ENCODE peak calls at places on chromosomes 13 and 19, in nine cellular contexts. T, X, L, Q, F, M, E, D and W are unnamed samples.
A peak's percentile ranks its signal among the peaks of the same experiment; 100 is the strongest.

GRCh38 chr19:53945441-53945840 is 17.3 kb upstream of the CACNG8 start:
- DNase-seq in M (peak; percentile 66), D (no peak), X (peak; percentile 49), E (no peak), F (peak; percentile 39), Q (no peak), L (no peak), T (no peak), W (no peak)

GRCh38 chr19:53942001-53942786 is 20.5 kb upstream of the CACNG8 start:
- DNase-seq in T (no peak), L (no peak), D (no peak), M (peak; percentile 40), X (no peak), E (no peak), Q (no peak), F (peak; percentile 99), W (no peak)

GRCh38 chr19:49940482-49940791 is 11.1 kb upstream of the NUP62 start:
- DNase-seq in F (no peak), T (no peak), M (no peak), D (no peak), L (no peak), E (no peak), Q (no peak), X (no peak), W (no peak)

GRCh38 chr13:44312898-44313551 is 60.6 kb upstream of the SERP2 start:
- DNase-seq in L (no peak), Q (no peak), F (no peak), D (no peak), E (no peak), T (no peak), X (peak; percentile 33), M (peak; percentile 79), W (no peak)

GRCh38 chr19:14361824-14362223 is 19.4 kb upstream of the ADGRE5 start:
- DNase-seq in M (peak; percentile 62), D (no peak), F (peak; percentile 84), L (no peak), X (no peak), T (no peak), Q (no peak), E (no peak), W (no peak)

GRCh38 chr13:33153421-33154381 is 131.9 kb downstream of the STARD13 start:
- DNase-seq in M (peak; percentile 63), E (no peak), Q (no peak), D (no peak), L (no peak), F (peak; percentile 49), T (no peak), X (no peak), W (no peak)

GRCh38 chr19:5001547-5002131 is 32.7 kb downstream of the KDM4B start:
- DNase-seq in X (peak; percentile 56), E (no peak), M (peak; percentile 67), T (peak; percentile 22), Q (no peak), D (no peak), F (peak; percentile 68), L (no peak), W (no peak)

GRCh38 chr19:40217921-40218890 is at the start of gene TTC9B:
- DNase-seq in X (peak; percentile 48), E (no peak), T (peak; percentile 37), D (no peak), Q (no peak), F (peak; percentile 75), L (no peak), M (no peak), W (no peak)

GRCh38 chr13:99505814-99506269 is 4.6 kb downstream of the TM9SF2 start:
- DNase-seq in Q (no peak), X (no peak), E (no peak), D (no peak), T (no peak), M (peak; percentile 37), F (no peak), L (no peak), W (no peak)

GRCh38 chr13:66927562-66927961 is 302.6 kb downstream of the PCDH9 start:
- DNase-seq in M (no peak), E (no peak), T (no peak), X (no peak), L (no peak), Q (no peak), D (no peak), F (no peak), W (no peak)

GRCh38 chr13:60509601-60510386 is 112.8 kb downstream of the TDRD3 start:
- DNase-seq in X (no peak), M (peak; percentile 23), F (no peak), L (no peak), E (no peak), T (no peak), Q (no peak), D (no peak), W (no peak)

GRCh38 chr13:57843555-57843954 is 212.0 kb downstream of the PCDH17 start:
- DNase-seq in T (no peak), E (no peak), X (no peak), F (no peak), Q (no peak), L (no peak), D (no peak), M (no peak), W (no peak)

GRCh38 chr13:104006625-104007061 is 940.4 kb upstream of the SLC10A2 start:
- DNase-seq in M (peak; percentile 45), X (no peak), Q (no peak), E (no peak), F (no peak), L (no peak), T (no peak), D (no peak), W (no peak)

GRCh38 chr13:20729633-20730585 is 26.4 kb downstream of the IL17D start:
- DNase-seq in Q (no peak), D (no peak), T (no peak), M (no peak), X (no peak), L (no peak), F (no peak), E (no peak), W (no peak)

GRCh38 chr13:23941216-23941615 is 43.9 kb upstream of the C1QTNF9B start:
- DNase-seq in D (no peak), T (no peak), E (no peak), M (no peak), L (no peak), Q (no peak), X (no peak), F (no peak), W (no peak)

GRCh38 chr13:39941236-39941635 is 285.8 kb downstream of the COG6 start:
- DNase-seq in L (no peak), Q (no peak), X (no peak), E (no peak), F (no peak), D (no peak), T (no peak), M (no peak), W (no peak)

GRCh38 chr19:17680235-17680722 is 7.9 kb downstream of the UNC13A start:
- DNase-seq in L (peak; percentile 91), X (peak; percentile 41), Q (no peak), M (peak; percentile 70), E (no peak), F (peak; percentile 21), D (peak; percentile 31), T (peak; percentile 15), W (no peak)

GRCh38 chr19:41785653-41786052 is 10.7 kb upstream of the CEACAM3 start:
- DNase-seq in E (peak; percentile 63), F (peak; percentile 72), Q (peak; percentile 45), D (peak; percentile 32), T (peak; percentile 59), M (peak; percentile 78), L (no peak), X (peak; percentile 67), W (peak; percentile 24)

GRCh38 chr13:94412870-94413269 is 66.6 kb downstream of the DCT start:
- DNase-seq in X (no peak), L (no peak), M (no peak), D (no peak), F (no peak), T (no peak), Q (no peak), E (no peak), W (no peak)

GRCh38 chr13:113933901-113934300 is 40.0 kb downstream of the C13orf46 start:
- DNase-seq in D (no peak), X (no peak), F (no peak), T (no peak), Q (no peak), M (no peak), L (peak; percentile 38), E (no peak), W (no peak)

GRCh38 chr13:102774596-102775375 is 1.2 kb upstream of the TEX30 start:
- DNase-seq in L (no peak), E (no peak), Q (no peak), T (no peak), D (no peak), M (no peak), F (no peak), X (no peak), W (no peak)

GRCh38 chr19:13758795-13759194 is 5.5 kb upstream of the MRI1 start:
- DNase-seq in Q (no peak), F (no peak), E (no peak), X (no peak), T (no peak), D (no peak), M (no peak), L (no peak), W (no peak)

GRCh38 chr19:328025-328505 is 16.5 kb downstream of the MIER2 start:
- DNase-seq in E (no peak), Q (no peak), L (no peak), X (no peak), D (no peak), M (no peak), T (no peak), F (no peak), W (no peak)

GRCh38 chr13:93723316-93723715 is 496.7 kb downstream of the GPC6 start:
- DNase-seq in T (no peak), D (no peak), L (no peak), M (peak; percentile 41), F (no peak), X (no peak), E (no peak), Q (no peak), W (peak; percentile 15)

GRCh38 chr13:28239374-28239773 is 101.0 kb downstream of the PAN3 start:
- DNase-seq in L (no peak), T (no peak), E (no peak), F (no peak), X (no peak), D (no peak), Q (no peak), M (peak; percentile 84), W (no peak)

GRCh38 chr19:38389101-38389925 is 816 bp downstream of the SPRED3 start:
- DNase-seq in L (no peak), D (no peak), T (no peak), M (peak; percentile 85), F (peak; percentile 30), E (no peak), X (no peak), Q (no peak), W (peak; percentile 8)

GRCh38 chr19:16462757-16463250 is 9.0 kb downstream of the EPS15L1 start:
- DNase-seq in M (no peak), Q (no peak), T (no peak), X (no peak), L (no peak), D (no peak), F (no peak), E (no peak), W (no peak)

GRCh38 chr13:50676602-50677001 is 166.9 kb downstream of the DLEU7 start:
- DNase-seq in Q (no peak), M (peak; percentile 52), D (no peak), F (no peak), T (no peak), X (no peak), L (no peak), E (no peak), W (no peak)

GRCh38 chr13:30569901-30570576 is 47.7 kb upstream of the USPL1 start:
- DNase-seq in L (no peak), D (no peak), M (peak; percentile 92), F (peak; percentile 72), T (no peak), E (no peak), X (peak; percentile 43), Q (no peak), W (no peak)

GRCh38 chr13:105804561-105805190 is 730.8 kb downstream of the EFNB2 start:
- DNase-seq in E (no peak), X (peak; percentile 70), D (no peak), Q (no peak), L (no peak), T (no peak), M (peak; percentile 48), F (no peak), W (no peak)

GRCh38 chr13:25977216-25977615 is 74.6 kb downstream of the SHISA2 start:
- DNase-seq in Q (no peak), X (no peak), M (peak; percentile 12), D (no peak), T (no peak), E (no peak), L (no peak), F (peak; percentile 75), W (no peak)